ENCODE peak calls at places on chromosomes 7 and 10, in five cellular contexts. T is GM12878, Z is A549, I is upper lobe of right lung, Y is Panc1. M is an unnamed sample. For H3K4me1, the result is how much of the 10 kb centered on the place peaks cover.

GRCh38 chr7:69517985-69518731 is 80.1 kb upstream of the AUTS2 start:
- ATAC-seq in Y (no peak), Z (peak), T (no peak), I (no peak), M (no peak)

GRCh38 chr7:116097365-116098009 is 66.9 kb upstream of the TFEC start:
- ATAC-seq in Y (peak), T (peak), Z (peak), I (no peak), M (no peak)

GRCh38 chr7:45157653-45158401 is at the start of gene RAMP3:
- ATAC-seq in Y (no peak), I (peak), Z (no peak), T (no peak), M (no peak)

GRCh38 chr7:135192914-135193536 is 18.3 kb downstream of the WDR91 start:
- ATAC-seq in I (no peak), Y (no peak), Z (no peak), T (no peak), M (no peak)

GRCh38 chr10:102802920-102803534 is 34.2 kb downstream of the CYP17A1 start:
- ATAC-seq in Z (no peak), T (peak), I (peak), Y (peak), M (peak)

GRCh38 chr10:74900297-74900696 is 73.9 kb downstream of the KAT6B start:
- ATAC-seq in T (peak), I (peak), Y (no peak), Z (no peak), M (no peak)

GRCh38 chr10:102274062-102274461 is 28.7 kb downstream of the GBF1 start:
- ATAC-seq in T (no peak), Y (no peak), I (no peak), Z (no peak), M (no peak)

GRCh38 chr10:61950449-61951143 is 49.1 kb downstream of the ARID5B start:
- ATAC-seq in Z (no peak), Y (peak), T (no peak), I (peak), M (no peak)

GRCh38 chr10:71157435-71157834 is 54.9 kb upstream of the UNC5B start:
- ATAC-seq in I (no peak), Z (no peak), T (no peak), Y (no peak), M (no peak)

GRCh38 chr7:24959735-24960485 is 20.1 kb downstream of the OSBPL3 start:
- ATAC-seq in Y (no peak), I (no peak), T (no peak), Z (no peak), M (no peak)

GRCh38 chr7:372939-373791 is 83.2 kb downstream of the FOXL3 start:
- ATAC-seq in T (no peak), Z (no peak), Y (no peak), I (no peak), M (no peak)

GRCh38 chr7:130627775-130628174 is 40.8 kb downstream of the COPG2 start:
- ATAC-seq in T (no peak), Y (no peak), Z (no peak), I (no peak), M (no peak)

GRCh38 chr10:101766753-101767599 is 8.9 kb downstream of the FGF8 start:
- ATAC-seq in Z (no peak), T (no peak), Y (no peak), I (peak), M (no peak)

GRCh38 chr10:106636781-106637491 is 527.6 kb downstream of the SORCS1 start:
- ATAC-seq in I (no peak), Y (no peak), Z (no peak), T (no peak), M (peak)

GRCh38 chr10:79079074-79079397 is 10.3 kb downstream of the ZMIZ1 start:
- ATAC-seq in Y (no peak), I (no peak), Z (no peak), T (no peak), M (no peak)

GRCh38 chr7:75879771-75880184 is 944 bp downstream of the RHBDD2 start:
- ATAC-seq in I (no peak), Y (no peak), T (no peak), Z (no peak), M (no peak)

GRCh38 chr7:137985897-137986251 is 16.0 kb downstream of the CREB3L2 start:
- ATAC-seq in Y (no peak), I (no peak), Z (no peak), T (peak), M (no peak)

GRCh38 chr10:31706921-31707571 is 221.6 kb downstream of the ARHGAP12 start:
- ATAC-seq in Z (no peak), T (peak), Y (no peak), I (peak), M (peak)

GRCh38 chr7:2502647-2502966 is 17.0 kb upstream of the LFNG start:
- ATAC-seq in Z (no peak), T (no peak), Y (no peak), I (no peak), M (no peak)

GRCh38 chr7:17879075-17879661 is 61.1 kb downstream of the SNX13 start:
- ATAC-seq in Y (no peak), Z (no peak), T (no peak), I (no peak), M (no peak)

GRCh38 chr7:92058040-92058439 is 76.2 kb downstream of the CYP51A1 start:
- ATAC-seq in Y (no peak), Z (no peak), T (peak), I (no peak), M (no peak)

GRCh38 chr10:79947787-79948424 is 999 bp downstream of the SFTPD start:
- ATAC-seq in Y (no peak), Z (no peak), I (peak), T (no peak), M (no peak)

GRCh38 chr7:27944626-27945025 is 204.7 kb downstream of the TAX1BP1 start:
- ATAC-seq in I (no peak), Y (no peak), Z (no peak), T (no peak), M (peak)

GRCh38 chr7:102291056-102291915 is 4.6 kb downstream of the SH2B2 start:
- ATAC-seq in Y (no peak), T (peak), I (no peak), Z (no peak), M (no peak)

GRCh38 chr7:102288285-102288930 is 1.7 kb downstream of the SH2B2 start:
- ATAC-seq in I (no peak), T (peak), Z (no peak), Y (no peak), M (no peak)

GRCh38 chr7:102287465-102288146 is 938 bp downstream of the SH2B2 start:
- ATAC-seq in T (peak), I (peak), Y (peak), Z (peak), M (peak)

GRCh38 chr7:102287082-102287464 is 405 bp downstream of the SH2B2 start:
- ATAC-seq in T (peak), Y (peak), I (no peak), Z (peak), M (peak)

DNA sequence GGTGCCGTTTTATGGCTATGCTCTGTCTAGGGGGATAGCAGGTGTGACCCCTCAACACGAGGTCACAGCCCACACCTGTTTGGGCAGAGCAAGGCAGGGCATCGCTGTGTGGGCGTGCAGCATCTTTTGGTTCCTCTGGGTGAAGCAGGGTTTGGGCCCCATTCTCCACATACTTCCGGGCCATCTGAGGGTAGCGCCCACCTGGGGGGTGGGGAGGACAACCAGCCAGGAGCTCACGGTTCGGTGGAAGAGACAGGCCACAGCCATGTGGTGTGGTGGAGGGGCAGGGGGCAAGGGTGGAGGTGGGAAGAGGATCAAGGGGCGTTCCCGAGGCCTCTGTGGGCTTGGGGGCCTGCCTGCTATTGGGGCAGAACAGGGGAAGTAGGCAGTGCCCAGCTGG is 2.4 kb downstream of the SH2B2 start:
- ATAC-seq in Y (no peak), T (peak), I (no peak), Z (no peak), M (no peak)
- H3K4me1 ChIP-seq in Y (under half), T (half or more), I (under half), Z (under half), M (under half)

GRCh38 chr7:35891004-35891830 is 90.4 kb downstream of the SEPTIN7 start:
- ATAC-seq in Z (no peak), T (no peak), Y (no peak), I (no peak), M (no peak)
- H3K27ac ChIP-seq in Z (no peak), T (no peak), Y (no peak), I (no peak), M (no peak)

GRCh38 chr7:155407799-155408198 is 50.1 kb upstream of the EN2 start:
- ATAC-seq in Z (no peak), I (no peak), T (no peak), Y (no peak), M (no peak)
- H3K4me1 ChIP-seq in Z (under half), I (under half), T (under half), Y (under half), M (under half)

GRCh38 chr7:112962815-112963214 is 123.8 kb downstream of the GPR85 start:
- ATAC-seq in I (no peak), Y (no peak), T (no peak), Z (no peak), M (no peak)
- H3K27ac ChIP-seq in I (no peak), Y (no peak), T (no peak), Z (no peak), M (no peak)

GRCh38 chr10:26781797-26782196 is 79.0 kb downstream of the ABI1 start:
- ATAC-seq in T (peak), I (no peak), Y (no peak), Z (peak), M (no peak)

GRCh38 chr10:26780106-26780792 is 80.5 kb downstream of the ABI1 start:
- ATAC-seq in Y (no peak), T (peak), I (no peak), Z (no peak), M (no peak)

GRCh38 chr10:26777686-26778085 is 80.2 kb downstream of the PDSS1 start:
- ATAC-seq in Y (no peak), T (no peak), Z (no peak), I (no peak), M (no peak)

GRCh38 chr10:26779176-26779860 is 81.4 kb downstream of the ABI1 start:
- ATAC-seq in Y (no peak), I (peak), Z (no peak), T (no peak), M (no peak)

DNA sequence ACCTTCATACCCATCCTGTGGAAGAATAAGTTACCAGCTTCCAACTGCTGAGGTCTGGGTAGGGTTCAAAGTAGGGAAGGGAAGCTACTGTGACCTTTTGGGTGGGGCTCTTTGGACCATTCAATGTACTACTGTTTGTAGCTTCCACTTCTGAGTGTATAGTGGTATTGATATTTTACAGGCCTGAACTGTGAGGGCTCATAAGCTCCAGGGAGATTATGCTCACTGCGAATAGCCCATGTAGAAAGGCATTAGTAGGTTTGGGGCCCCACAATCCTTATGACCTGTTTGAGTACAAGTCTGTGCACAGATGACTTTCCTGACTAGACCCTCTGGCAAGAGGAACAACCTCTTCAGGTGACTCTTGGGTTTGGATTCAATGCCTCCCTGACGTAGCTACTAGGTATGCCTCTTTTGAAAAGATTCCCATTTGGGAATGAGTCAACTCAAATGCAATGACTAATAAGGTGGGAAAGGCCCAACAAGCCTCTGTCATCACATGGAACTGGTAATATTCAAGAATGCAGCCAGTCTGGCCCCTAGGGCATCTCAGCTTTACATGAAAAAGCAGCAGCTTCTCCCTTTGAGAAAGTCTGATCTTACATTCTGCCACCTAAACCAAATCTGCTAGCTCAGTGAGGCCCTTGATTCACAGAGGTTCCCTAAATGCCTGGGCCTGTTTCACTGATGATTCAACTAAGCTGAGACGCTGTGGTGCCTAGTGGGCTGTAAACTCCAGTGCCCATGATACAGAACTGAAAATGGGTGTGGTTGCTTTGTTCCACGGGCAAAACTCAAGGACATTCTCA is 79.8 kb downstream of the ABI1 start:
- ATAC-seq in Y (peak), I (peak), T (peak), Z (peak), M (peak)
- H3K4me1 ChIP-seq in Y (under half), I (under half), T (under half), Z (under half), M (under half)

GRCh38 chr10:133358162-133358919 is 522 bp upstream of the FUOM start:
- ATAC-seq in Y (no peak), I (no peak), Z (no peak), T (no peak), M (peak)
- H3K27ac ChIP-seq in Y (no peak), I (peak), Z (no peak), T (no peak), M (peak)

DNA sequence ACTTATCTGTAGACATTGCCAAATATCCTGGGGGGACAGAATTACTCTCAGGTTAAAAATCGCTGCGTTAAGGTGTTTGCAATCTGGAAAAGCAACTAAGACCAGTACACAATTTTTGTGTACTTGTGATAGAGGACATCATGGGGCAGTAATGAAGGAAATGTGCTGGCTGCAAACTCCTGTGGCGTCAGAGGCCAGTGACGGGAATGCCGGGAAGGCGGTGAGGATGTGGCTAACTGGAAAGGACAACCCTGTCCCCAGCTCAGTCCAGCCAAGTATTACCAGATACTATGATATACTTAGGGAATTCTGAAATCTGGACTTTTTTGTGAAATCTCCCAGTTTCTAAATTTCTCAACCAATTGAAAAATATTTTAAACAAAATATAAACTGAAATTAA is 103.1 kb upstream of the NANOS1 start:
- ATAC-seq in T (no peak), Y (no peak), I (no peak), Z (no peak), M (no peak)
- H3K4me1 ChIP-seq in T (under half), Y (under half), I (under half), Z (under half), M (under half)

M was measured in gastroesophageal sphincter.